ENCODE peak calls at places on chromosomes 12 and 14, in six cellular contexts. G, B, U, Z, V and P are unnamed samples.

GRCh38 chr14:49526101-49526500 is 60.1 kb downstream of the RPS29 start:
- DNase-seq in G (no peak), B (no peak), U (no peak), Z (no peak), V (no peak), P (no peak)

GRCh38 chr12:65877836-65878235 is 53.6 kb downstream of the HMGA2 start:
- DNase-seq in G (no peak), B (no peak), U (no peak), Z (no peak), V (no peak), P (no peak)

GRCh38 chr12:57467915-57468314 is 8.3 kb downstream of the GLI1 start:
- DNase-seq in G (no peak), B (no peak), U (no peak), Z (no peak), V (no peak), P (no peak)

GRCh38 chr14:89773644-89774316 is 180.8 kb downstream of the EFCAB11 start:
- DNase-seq in G (peak), B (peak), U (peak), Z (no peak), V (peak), P (peak)

GRCh38 chr14:56490379-56490778 is 89.2 kb upstream of the TMEM260 start:
- DNase-seq in G (no peak), B (peak), U (no peak), Z (no peak), V (peak), P (no peak)

GRCh38 chr12:25875661-25876060 is 82.8 kb upstream of the RASSF8 start:
- DNase-seq in G (no peak), B (no peak), U (no peak), Z (no peak), V (peak), P (no peak)

GRCh38 chr12:46386877-46387629 is 14.5 kb upstream of the SLC38A2 start:
- DNase-seq in G (no peak), B (peak), U (no peak), Z (peak), V (peak), P (no peak)

GRCh38 chr12:31370645-31371620 is 45.0 kb upstream of the SINHCAF start:
- DNase-seq in G (peak), B (no peak), U (no peak), Z (no peak), V (peak), P (peak)

GRCh38 chr14:23365353-23366162 is 586 bp upstream of the EFS start:
- DNase-seq in G (peak), B (peak), U (no peak), Z (no peak), V (peak), P (no peak)

GRCh38 chr12:31119531-31120211 is 46.0 kb downstream of the DDX11 start:
- DNase-seq in G (no peak), B (no peak), U (no peak), Z (no peak), V (no peak), P (no peak)

GRCh38 chr12:1877169-1877878 is 41.1 kb downstream of the CACNA2D4 start:
- DNase-seq in G (no peak), B (no peak), U (no peak), Z (no peak), V (no peak), P (no peak)

GRCh38 chr14:38238332-38238731 is 17.6 kb downstream of the CLEC14A start:
- DNase-seq in G (no peak), B (peak), U (no peak), Z (no peak), V (no peak), P (no peak)

GRCh38 chr12:7241404-7242005 is 52.0 kb downstream of the PEX5 start:
- DNase-seq in G (no peak), B (peak), U (no peak), Z (no peak), V (peak), P (peak)

GRCh38 chr14:32986791-32987545 is 48.3 kb downstream of the NPAS3 start:
- DNase-seq in G (no peak), B (no peak), U (no peak), Z (no peak), V (peak), P (no peak)

GRCh38 chr12:83128529-83128928 is 441.8 kb downstream of the TMTC2 start:
- DNase-seq in G (no peak), B (no peak), U (no peak), Z (no peak), V (peak), P (no peak)

GRCh38 chr12:33944703-33945437 is 77.4 kb upstream of the ALG10 start:
- DNase-seq in G (no peak), B (no peak), U (no peak), Z (no peak), V (no peak), P (no peak)

GRCh38 chr12:114241973-114242434 is 163.9 kb downstream of the TBX5 start:
- DNase-seq in G (no peak), B (no peak), U (no peak), Z (no peak), V (no peak), P (no peak)

GRCh38 chr14:65151329-65152010 is 49.2 kb upstream of the MAX start:
- DNase-seq in G (no peak), B (no peak), U (no peak), Z (no peak), V (no peak), P (peak)

GRCh38 chr12:65306603-65307501 is 28.4 kb downstream of the MSRB3 start:
- DNase-seq in G (no peak), B (peak), U (no peak), Z (no peak), V (peak), P (no peak)

GRCh38 chr14:49999216-49999761 is 106.4 kb downstream of the ARF6 start:
- DNase-seq in G (no peak), B (peak), U (no peak), Z (peak), V (peak), P (peak)

GRCh38 chr14:49621114-49621881 is 699 bp downstream of the MGAT2 start:
- DNase-seq in G (peak), B (peak), U (peak), Z (peak), V (peak), P (peak)

GRCh38 chr12:56151672-56152131 is 685 bp upstream of the MYL6B start:
- DNase-seq in G (no peak), B (no peak), U (no peak), Z (no peak), V (no peak), P (peak)

GRCh38 chr14:93037354-93037753 is 78.4 kb downstream of the ITPK1 start:
- DNase-seq in G (no peak), B (no peak), U (no peak), Z (no peak), V (no peak), P (peak)

GRCh38 chr12:13635709-13636108 is 345.7 kb downstream of the GRIN2B start:
- DNase-seq in G (no peak), B (no peak), U (no peak), Z (no peak), V (no peak), P (no peak)

GRCh38 chr12:112107728-112108447 is 695 bp downstream of the NAA25 start:
- DNase-seq in G (no peak), B (no peak), U (peak), Z (no peak), V (peak), P (no peak)

GRCh38 chr12:112111931-112112330 is 3.3 kb upstream of the NAA25 start:
- DNase-seq in G (no peak), B (no peak), U (no peak), Z (no peak), V (no peak), P (no peak)

GRCh38 chr12:112115259-112116045 is 6.9 kb upstream of the NAA25 start:
- DNase-seq in G (no peak), B (no peak), U (no peak), Z (no peak), V (no peak), P (no peak)

GRCh38 chr12:112116232-112117060 is 7.9 kb upstream of the NAA25 start:
- DNase-seq in G (peak), B (peak), U (no peak), Z (peak), V (peak), P (peak)

DNA sequence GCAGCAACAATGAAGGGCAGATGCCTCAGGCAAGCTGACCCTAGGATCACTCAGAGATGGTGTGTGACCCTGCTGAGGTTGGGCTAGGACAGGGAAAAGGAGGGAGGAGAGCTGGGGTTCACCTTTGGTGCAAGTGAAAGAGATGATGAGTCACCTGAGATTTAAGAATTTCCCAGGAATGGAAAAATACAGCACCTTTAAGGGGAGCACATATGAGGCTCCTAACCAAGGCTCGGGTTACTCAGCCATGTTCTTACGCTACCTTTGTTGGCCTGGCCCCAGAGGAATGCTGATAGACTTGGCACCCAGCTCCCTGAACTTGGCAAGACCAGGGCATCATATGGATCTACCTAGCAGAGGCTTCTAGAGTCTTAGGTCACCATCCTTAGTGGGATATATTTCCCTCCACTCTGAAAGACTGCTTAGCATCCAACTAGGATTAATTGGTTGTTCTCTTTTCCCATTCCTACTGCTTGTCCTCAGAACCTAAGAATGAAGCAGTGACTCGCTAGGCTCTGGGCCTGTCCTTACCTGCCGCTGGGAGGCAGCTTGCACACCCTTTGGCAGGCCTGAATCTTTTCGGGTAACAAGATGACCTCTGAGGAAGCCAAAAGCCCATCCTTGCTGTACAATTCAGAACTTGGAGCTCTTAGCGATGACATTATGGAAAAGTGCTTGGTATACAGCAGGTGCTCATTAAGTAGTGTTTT is 4.0 kb upstream of the NAA25 start:
- DNase-seq in G (no peak), B (no peak), U (no peak), Z (no peak), V (no peak), P (peak)
- TF ChIP-seq CTCF in G (no peak), B (no peak), U (no peak), Z (no peak), V (no peak), P (no peak)

DNA sequence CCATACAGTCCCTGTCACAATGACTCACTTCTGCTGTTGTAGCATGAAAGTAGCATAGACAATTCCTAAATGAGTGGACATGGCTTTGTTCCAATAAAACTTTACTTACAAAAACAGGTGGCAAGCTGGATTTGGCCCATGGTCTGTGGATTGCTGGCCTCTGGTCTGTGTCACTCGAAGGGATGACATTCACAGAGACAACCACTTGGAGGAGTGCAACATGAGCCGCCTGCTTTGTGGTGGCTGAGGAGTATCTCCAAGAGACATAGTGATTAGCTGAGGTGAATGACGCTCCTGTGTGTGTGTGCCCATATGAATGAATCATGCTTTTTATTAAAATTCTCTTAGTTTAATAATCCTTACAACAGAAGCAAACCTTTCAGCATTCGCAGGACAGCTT is 81.2 kb upstream of the NRXN3 start:
- DNase-seq in G (no peak), B (no peak), U (no peak), Z (no peak), V (no peak), P (no peak)
- TF ChIP-seq CTCF in G (no peak), B (no peak), U (no peak), Z (no peak), V (no peak), P (no peak)

DNA sequence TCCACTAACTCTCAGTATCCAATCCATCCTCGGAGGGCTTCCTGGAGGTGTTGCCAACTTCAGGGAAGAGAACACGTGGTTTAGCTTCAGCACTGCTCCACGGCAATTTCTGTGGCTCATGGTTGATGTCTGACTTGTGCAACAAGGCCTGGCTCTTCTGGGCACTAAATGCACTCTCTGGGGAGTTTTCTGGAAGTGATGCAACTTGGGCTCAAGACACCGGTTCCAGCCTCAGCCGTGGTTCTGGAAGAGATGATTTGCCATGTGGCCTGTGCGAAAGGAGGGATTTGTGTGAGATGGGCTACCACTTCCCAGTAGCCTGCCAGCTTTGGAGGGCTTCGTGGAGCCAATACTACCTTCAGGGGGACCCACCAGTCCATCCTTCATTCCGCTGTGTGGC is 118.6 kb upstream of the RTL1 start:
- DNase-seq in G (no peak), B (no peak), U (peak), Z (no peak), V (peak), P (no peak)
- TF ChIP-seq CTCF in G (no peak), B (no peak), U (no peak), Z (no peak), V (no peak), P (no peak)

GRCh38 chr14:70021548-70021947 is 142.3 kb downstream of the SMOC1 start:
- DNase-seq in G (no peak), B (no peak), U (no peak), Z (no peak), V (no peak), P (no peak)
- TF ChIP-seq CTCF in G (no peak), B (no peak), U (no peak), Z (no peak), V (no peak), P (no peak)

GRCh38 chr14:103770500-103770899 is 54.9 kb downstream of the ZFYVE21 start:
- DNase-seq in G (no peak), B (no peak), U (no peak), Z (no peak), V (no peak), P (no peak)

GRCh38 chr14:103775506-103775905 is 59.9 kb downstream of the ZFYVE21 start:
- DNase-seq in G (no peak), B (no peak), U (peak), Z (no peak), V (no peak), P (no peak)

GRCh38 chr14:103767306-103767894 is 51.8 kb downstream of the ZFYVE21 start:
- DNase-seq in G (no peak), B (peak), U (no peak), Z (no peak), V (peak), P (no peak)

GRCh38 chr14:103772078-103772712 is 56.6 kb downstream of the ZFYVE21 start:
- DNase-seq in G (no peak), B (no peak), U (no peak), Z (no peak), V (no peak), P (no peak)

GRCh38 chr14:103770902-103771301 is 55.3 kb downstream of the ZFYVE21 start:
- DNase-seq in G (no peak), B (no peak), U (no peak), Z (no peak), V (no peak), P (no peak)
- TF ChIP-seq CTCF in G (no peak), B (no peak), U (no peak), Z (no peak), V (no peak), P (no peak)